ENCODE peak calls at places on chromosomes 12 and 14, in six cellular contexts. T is trophoblast cell; R is effector memory CD4-positive, alpha-beta T cell; A is foreskin fibroblast; E is CD8-positive, alpha-beta memory T cell; X is fibroblast of pulmonary artery. V is an unnamed sample.

GRCh38 chr14:59483360-59483759 is 848 bp downstream of the L3HYPDH start:
- DNase-seq in T (no peak), R (no peak), A (peak; percentile 46), E (no peak), X (peak; percentile 72), V (no peak)

GRCh38 chr14:76236172-76237130 is 84.7 kb downstream of the GPATCH2L start:
- DNase-seq in T (no peak), R (no peak), A (no peak), E (no peak), X (no peak), V (no peak)

GRCh38 chr12:79715308-79715707 is 24.5 kb upstream of the PAWR start:
- DNase-seq in T (no peak), R (no peak), A (no peak), E (no peak), X (no peak), V (no peak)

GRCh38 chr14:99624024-99624423 is 20.0 kb upstream of the CCDC85C start:
- DNase-seq in T (no peak), R (no peak), A (no peak), E (no peak), X (no peak), V (no peak)

GRCh38 chr12:49843871-49844437 is 1.0 kb upstream of the BCDIN3D start:
- DNase-seq in T (peak; percentile 35), R (no peak), A (no peak), E (no peak), X (no peak), V (peak; percentile 44)

GRCh38 chr14:76977793-76978730 is 50.4 kb downstream of the IRF2BPL start:
- DNase-seq in T (peak; percentile 92), R (peak; percentile 83), A (peak; percentile 82), E (peak; percentile 68), X (peak; percentile 88), V (peak; percentile 94)

GRCh38 chr12:95838125-95838524 is 20.6 kb upstream of the SNRPF start:
- DNase-seq in T (no peak), R (no peak), A (peak; percentile 95), E (no peak), X (no peak), V (no peak)

GRCh38 chr14:55297611-55298323 is 26.5 kb downstream of the FBXO34 start:
- DNase-seq in T (peak; percentile 23), R (no peak), A (no peak), E (no peak), X (no peak), V (no peak)

GRCh38 chr14:106318700-106319099 is 792.3 kb downstream of the TMEM121 start:
- DNase-seq in T (no peak), R (peak; percentile 23), A (no peak), E (no peak), X (no peak), V (peak; percentile 3)

GRCh38 chr12:53495903-53496751 is 3.1 kb downstream of the MAP3K12 start:
- DNase-seq in T (no peak), R (no peak), A (peak; percentile 80), E (no peak), X (peak; percentile 86), V (peak; percentile 59)
- H3K4me3 ChIP-seq in T (no peak overlapping the region), R (no peak overlapping the region), A (peak overlapping the region; percentile 41), E (no peak overlapping the region), X (peak overlapping the region; percentile 36), V (no peak overlapping the region)

GRCh38 chr12:47902131-47902639 is 2.6 kb downstream of the VDR start:
- DNase-seq in T (no peak), R (no peak), A (no peak), E (no peak), X (no peak), V (no peak)

GRCh38 chr12:47904647-47905312 is at the start of gene VDR:
- DNase-seq in T (peak; percentile 56), R (peak; percentile 65), A (peak; percentile 64), E (peak; percentile 49), X (peak; percentile 67), V (peak; percentile 91)

GRCh38 chr12:47905313-47905730 is 528 bp upstream of the VDR start:
- DNase-seq in T (no peak), R (no peak), A (peak; percentile 20), E (peak; percentile 21), X (no peak), V (no peak)

GRCh38 chr12:47903151-47903611 is 1.6 kb downstream of the VDR start:
- DNase-seq in T (no peak), R (no peak), A (peak; percentile 38), E (no peak), X (peak; percentile 57), V (peak; percentile 76)

GRCh38 chr12:47903927-47904646 is 707 bp downstream of the VDR start:
- DNase-seq in T (peak; percentile 36), R (peak; percentile 50), A (peak; percentile 75), E (peak; percentile 26), X (peak; percentile 73), V (peak; percentile 93)
- H3K4me3 ChIP-seq in T (no peak overlapping the region), R (peak overlapping the region; percentile 70), A (peak overlapping the region; percentile 96), E (peak overlapping the region; percentile 74), X (peak overlapping the region; percentile 69), V (peak overlapping the region; percentile 67)

GRCh38 chr12:81077686-81078441 is at the start of gene ACSS3:
- DNase-seq in T (no peak), R (no peak), A (peak; percentile 17), E (no peak), X (peak; percentile 34), V (no peak)
- H3K4me3 ChIP-seq in T (peak within 1 kb of the TSS; percentile 80), R (no peak within 1 kb of the TSS), A (peak within 1 kb of the TSS; percentile 69), E (no peak within 1 kb of the TSS), X (peak within 1 kb of the TSS; percentile 49), V (no peak within 1 kb of the TSS)

GRCh38 chr12:105014603-105015002 is 28.5 kb downstream of the NOPCHAP1 start:
- DNase-seq in T (no peak), R (no peak), A (no peak), E (no peak), X (no peak), V (no peak)
- H3K4me3 ChIP-seq in T (no peak overlapping the region), R (no peak overlapping the region), A (no peak overlapping the region), E (no peak overlapping the region), X (no peak overlapping the region), V (no peak overlapping the region)

GRCh38 chr12:2963154-2963759 is 4.1 kb downstream of the TEAD4 start:
- DNase-seq in T (no peak), R (no peak), A (no peak), E (no peak), X (no peak), V (no peak)
- H3K4me3 ChIP-seq in T (no peak overlapping the region), R (no peak overlapping the region), A (no peak overlapping the region), E (no peak overlapping the region), X (peak overlapping the region; percentile 2), V (no peak overlapping the region)

GRCh38 chr12:113298861-113299545 is 35.9 kb downstream of the SLC8B1 start:
- DNase-seq in T (no peak), R (no peak), A (peak; percentile 18), E (no peak), X (no peak), V (no peak)
- H3K4me3 ChIP-seq in T (no peak overlapping the region), R (no peak overlapping the region), A (no peak overlapping the region), E (no peak overlapping the region), X (no peak overlapping the region), V (no peak overlapping the region)

GRCh38 chr12:104303538-104304151 is at the start of gene EID3:
- DNase-seq in T (peak; percentile 82), R (peak; percentile 84), A (peak; percentile 88), E (peak; percentile 90), X (peak; percentile 76), V (no peak)

GRCh38 chr12:104306376-104306775 is 2.8 kb downstream of the EID3 start:
- DNase-seq in T (no peak), R (no peak), A (no peak), E (no peak), X (no peak), V (no peak)

GRCh38 chr12:104306943-104307654 is 3.6 kb downstream of the EID3 start:
- DNase-seq in T (no peak), R (no peak), A (no peak), E (no peak), X (no peak), V (no peak)

GRCh38 chr12:104305349-104305748 is 1.8 kb downstream of the EID3 start:
- DNase-seq in T (no peak), R (no peak), A (no peak), E (no peak), X (no peak), V (no peak)

DNA sequence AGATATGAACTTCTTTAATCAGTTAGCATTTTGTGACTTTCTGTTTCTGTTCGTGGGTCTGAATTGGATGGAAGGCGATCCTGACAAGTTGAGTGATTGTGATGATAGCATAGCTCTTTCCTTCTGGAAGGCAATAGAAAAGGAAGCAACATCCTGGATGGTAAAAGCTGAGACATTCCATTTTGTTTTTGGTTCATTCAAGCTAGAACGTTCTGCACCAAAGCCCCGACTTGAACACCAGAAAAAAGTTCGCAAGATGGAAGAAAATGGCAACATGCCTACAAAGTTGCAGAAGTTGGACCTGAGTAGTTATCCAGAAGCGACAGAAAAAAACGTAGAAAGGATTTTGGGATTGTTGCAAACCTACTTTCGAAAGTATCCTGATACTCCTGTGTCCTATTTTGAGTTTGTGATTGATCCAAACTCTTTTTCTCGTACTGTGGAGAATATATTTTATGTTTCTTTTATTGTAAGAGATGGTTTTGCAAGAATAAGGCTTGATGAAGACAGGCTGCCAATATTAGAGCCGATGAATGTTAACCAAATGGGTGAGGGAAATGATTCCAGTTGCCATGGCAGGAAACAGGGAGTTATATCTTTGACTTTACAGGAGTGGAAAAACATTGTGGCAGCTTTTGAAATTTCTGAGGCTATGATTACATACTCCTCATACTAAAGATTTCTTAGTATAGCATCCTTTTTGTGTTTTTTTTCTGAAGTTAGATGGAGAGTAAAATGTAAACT is 894 bp downstream of the EID3 start:
- DNase-seq in T (no peak), R (no peak), A (no peak), E (no peak), X (peak; percentile 47), V (no peak)
- H3K4me3 ChIP-seq in T (no peak overlapping the region), R (peak overlapping the region; percentile 67), A (peak overlapping the region; percentile 64), E (peak overlapping the region; percentile 71), X (peak overlapping the region; percentile 48), V (no peak overlapping the region)

GRCh38 chr12:53198470-53199110 is 8.5 kb downstream of the ITGB7 start:
- DNase-seq in T (no peak), R (no peak), A (no peak), E (no peak), X (no peak), V (no peak)

GRCh38 chr12:53201170-53201541 is 5.9 kb downstream of the ITGB7 start:
- DNase-seq in T (no peak), R (no peak), A (no peak), E (no peak), X (no peak), V (no peak)

GRCh38 chr12:53199700-53200099 is 7.4 kb downstream of the ITGB7 start:
- DNase-seq in T (no peak), R (no peak), A (no peak), E (no peak), X (no peak), V (no peak)

GRCh38 chr12:53200458-53201169 is 6.4 kb downstream of the ITGB7 start:
- DNase-seq in T (no peak), R (no peak), A (no peak), E (no peak), X (no peak), V (no peak)

DNA sequence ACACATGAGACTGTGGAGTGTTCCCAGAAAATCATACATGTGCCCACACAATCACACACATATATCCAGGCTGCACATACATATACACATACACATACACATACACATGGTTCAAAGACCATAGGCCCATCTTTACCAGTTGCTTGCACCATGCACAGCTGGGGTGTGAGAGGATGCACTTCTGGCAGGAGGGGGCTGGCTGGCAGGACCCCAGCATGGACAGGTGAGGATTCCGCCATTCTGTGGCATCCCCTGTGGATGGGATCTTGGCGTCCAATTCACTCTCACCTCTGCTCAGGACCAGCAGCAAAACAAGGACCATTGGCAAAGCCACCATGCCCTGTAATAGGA is 7.0 kb downstream of the ITGB7 start:
- DNase-seq in T (no peak), R (no peak), A (no peak), E (no peak), X (no peak), V (no peak)
- H3K4me3 ChIP-seq in T (no peak overlapping the region), R (no peak overlapping the region), A (no peak overlapping the region), E (peak overlapping the region; percentile 9), X (no peak overlapping the region), V (no peak overlapping the region)